ENCODE peak calls at places on chromosomes 16 and 17, in nine cellular contexts. Z is AG09319, U is tibial nerve, K is stromal cell of bone marrow, L is skeletal muscle cell, P is KBM-7, X is DMS53, Y is T-cell, M is HEK293T. N is an unnamed sample.

GRCh38 chr17:81295031-81295677 is at the start of gene SLC38A10:
- DNase-seq in Z (peak), U (peak), K (peak), L (peak), P (peak), X (peak), Y (peak), M (peak), N (peak)

GRCh38 chr17:15782809-15783208 is 50.7 kb downstream of the TBC1D26 start:
- DNase-seq in Z (no peak), U (no peak), K (peak), L (peak), P (no peak), X (peak), Y (no peak), M (no peak), N (peak)

GRCh38 chr17:82267575-82268379 is 5.7 kb downstream of the CSNK1D start:
- DNase-seq in Z (peak), U (peak), K (peak), L (peak), P (no peak), X (peak), Y (no peak), M (no peak), N (peak)

GRCh38 chr17:42514867-42515266 is 21.2 kb upstream of the NAGLU start:
- DNase-seq in Z (no peak), U (no peak), K (no peak), L (no peak), P (no peak), X (no peak), Y (no peak), M (no peak), N (no peak)

GRCh38 chr16:974606-975312 is 4.0 kb upstream of the LMF1 start:
- DNase-seq in Z (no peak), U (no peak), K (no peak), L (peak), P (no peak), X (peak), Y (no peak), M (no peak), N (no peak)

GRCh38 chr16:69567031-69567680 is 1.4 kb downstream of the NFAT5 start:
- DNase-seq in Z (no peak), U (no peak), K (peak), L (no peak), P (peak), X (peak), Y (no peak), M (peak), N (peak)

GRCh38 chr17:61159415-61159814 is 240.2 kb upstream of the TBX2 start:
- DNase-seq in Z (no peak), U (no peak), K (no peak), L (no peak), P (no peak), X (no peak), Y (no peak), M (no peak), N (peak)

GRCh38 chr16:46916980-46917379 is 32.8 kb downstream of the GPT2 start:
- DNase-seq in Z (no peak), U (no peak), K (no peak), L (no peak), P (no peak), X (peak), Y (no peak), M (peak), N (no peak)

GRCh38 chr17:47649972-47650524 is 329 bp downstream of the KPNB1 start:
- DNase-seq in Z (no peak), U (peak), K (no peak), L (no peak), P (no peak), X (no peak), Y (peak), M (no peak), N (peak)

GRCh38 chr17:28282596-28282995 is 36.4 kb upstream of the TMEM97 start:
- DNase-seq in Z (peak), U (no peak), K (peak), L (peak), P (peak), X (peak), Y (no peak), M (no peak), N (peak)

GRCh38 chr16:3689731-3690130 is 27.6 kb downstream of the TRAP1 start:
- DNase-seq in Z (no peak), U (no peak), K (no peak), L (no peak), P (no peak), X (no peak), Y (no peak), M (no peak), N (no peak)

GRCh38 chr16:47211218-47211617 is 67.5 kb upstream of the NETO2 start:
- DNase-seq in Z (no peak), U (no peak), K (no peak), L (no peak), P (no peak), X (no peak), Y (no peak), M (no peak), N (no peak)

GRCh38 chr17:55601874-55602364 is 90.7 kb upstream of the SMIM36 start:
- DNase-seq in Z (no peak), U (no peak), K (no peak), L (no peak), P (peak), X (peak), Y (no peak), M (peak), N (peak)

GRCh38 chr17:55005520-55005919 is 37.0 kb downstream of the STXBP4 start:
- DNase-seq in Z (no peak), U (no peak), K (no peak), L (no peak), P (peak), X (peak), Y (no peak), M (peak), N (peak)